ENCODE peak calls at places on chromosome 1, in nine cellular contexts. One of them, this sample, is unnamed.

GRCh38 chr1:10514490-10515235 is 39.9 kb downstream of the PEX14 start:
- DNase-seq in GM20000: no peak
- DNase-seq in left ventricle myocardium inferior: no peak
- DNase-seq in osteocyte: no peak
- DNase-seq in fibroblast of mammary gland: peak; percentile 44
- DNase-seq in AG04450: no peak
- DNase-seq in PC-9: no peak
- DNase-seq in right lobe of liver: peak; percentile 39
- DNase-seq in Calu3: no peak
- DNase-seq in this sample: no peak

GRCh38 chr1:36847761-36848160 is 186.6 kb downstream of the GRIK3 start:
- DNase-seq in GM20000: no peak
- DNase-seq in Calu3: no peak
- DNase-seq in AG04450: no peak
- DNase-seq in osteocyte: no peak
- DNase-seq in right lobe of liver: no peak
- DNase-seq in PC-9: no peak
- DNase-seq in left ventricle myocardium inferior: no peak
- DNase-seq in fibroblast of mammary gland: no peak
- DNase-seq in this sample: no peak

GRCh38 chr1:19872190-19872589 is 10.0 kb upstream of the OTUD3 start:
- DNase-seq in left ventricle myocardium inferior: no peak
- DNase-seq in right lobe of liver: peak; percentile 57
- DNase-seq in osteocyte: no peak
- DNase-seq in PC-9: peak; percentile 46
- DNase-seq in Calu3: peak; percentile 81
- DNase-seq in GM20000: no peak
- DNase-seq in AG04450: no peak
- DNase-seq in fibroblast of mammary gland: no peak
- DNase-seq in this sample: no peak

GRCh38 chr1:92051948-92052347 is 22.2 kb downstream of the EPHX4 start:
- DNase-seq in PC-9: no peak
- DNase-seq in left ventricle myocardium inferior: no peak
- DNase-seq in GM20000: no peak
- DNase-seq in osteocyte: no peak
- DNase-seq in Calu3: no peak
- DNase-seq in fibroblast of mammary gland: no peak
- DNase-seq in AG04450: no peak
- DNase-seq in right lobe of liver: no peak
- DNase-seq in this sample: no peak

GRCh38 chr1:159040206-159040605 is 30.5 kb downstream of the IFI16 start:
- DNase-seq in AG04450: peak; percentile 34
- DNase-seq in fibroblast of mammary gland: peak; percentile 39
- DNase-seq in Calu3: no peak
- DNase-seq in GM20000: no peak
- DNase-seq in left ventricle myocardium inferior: no peak
- DNase-seq in right lobe of liver: no peak
- DNase-seq in PC-9: no peak
- DNase-seq in osteocyte: no peak
- DNase-seq in this sample: no peak

GRCh38 chr1:214645712-214646111 is 42.7 kb downstream of the CENPF start:
- DNase-seq in fibroblast of mammary gland: no peak
- DNase-seq in left ventricle myocardium inferior: no peak
- DNase-seq in GM20000: no peak
- DNase-seq in Calu3: no peak
- DNase-seq in AG04450: no peak
- DNase-seq in right lobe of liver: no peak
- DNase-seq in PC-9: no peak
- DNase-seq in osteocyte: no peak
- DNase-seq in this sample: no peak

GRCh38 chr1:37473431-37474050 is 839 bp upstream of the ZC3H12A start:
- DNase-seq in AG04450: no peak
- DNase-seq in PC-9: no peak
- DNase-seq in Calu3: peak; percentile 33
- DNase-seq in right lobe of liver: no peak
- DNase-seq in fibroblast of mammary gland: no peak
- DNase-seq in left ventricle myocardium inferior: no peak
- DNase-seq in osteocyte: no peak
- DNase-seq in GM20000: no peak
- DNase-seq in this sample: no peak

GRCh38 chr1:8787218-8787617 is 30.2 kb downstream of the RERE start:
- DNase-seq in osteocyte: no peak
- DNase-seq in AG04450: no peak
- DNase-seq in fibroblast of mammary gland: no peak
- DNase-seq in left ventricle myocardium inferior: no peak
- DNase-seq in right lobe of liver: no peak
- DNase-seq in PC-9: no peak
- DNase-seq in GM20000: no peak
- DNase-seq in Calu3: no peak
- DNase-seq in this sample: no peak

GRCh38 chr1:227760377-227760776 is 25.1 kb downstream of the SNAP47 start:
- DNase-seq in osteocyte: no peak
- DNase-seq in Calu3: no peak
- DNase-seq in GM20000: no peak
- DNase-seq in right lobe of liver: no peak
- DNase-seq in AG04450: no peak
- DNase-seq in PC-9: no peak
- DNase-seq in fibroblast of mammary gland: no peak
- DNase-seq in left ventricle myocardium inferior: no peak
- DNase-seq in this sample: no peak

GRCh38 chr1:97920275-97920831 is 481 bp downstream of the DPYD start:
- DNase-seq in left ventricle myocardium inferior: no peak
- DNase-seq in fibroblast of mammary gland: peak; percentile 38
- DNase-seq in AG04450: no peak
- DNase-seq in GM20000: no peak
- DNase-seq in right lobe of liver: no peak
- DNase-seq in osteocyte: no peak
- DNase-seq in PC-9: peak; percentile 47
- DNase-seq in Calu3: no peak
- DNase-seq in this sample: no peak

GRCh38 chr1:113940365-113941244 is 11.5 kb downstream of the HIPK1 start:
- DNase-seq in right lobe of liver: peak; percentile 50
- DNase-seq in AG04450: no peak
- DNase-seq in PC-9: no peak
- DNase-seq in GM20000: peak; percentile 25
- DNase-seq in fibroblast of mammary gland: no peak
- DNase-seq in left ventricle myocardium inferior: no peak
- DNase-seq in osteocyte: no peak
- DNase-seq in Calu3: no peak
- DNase-seq in this sample: no peak

GRCh38 chr1:228030451-228031201 is 23.8 kb downstream of the WNT3A start:
- DNase-seq in AG04450: no peak
- DNase-seq in fibroblast of mammary gland: no peak
- DNase-seq in GM20000: no peak
- DNase-seq in osteocyte: no peak
- DNase-seq in Calu3: no peak
- DNase-seq in right lobe of liver: peak; percentile 37
- DNase-seq in left ventricle myocardium inferior: peak; percentile 6
- DNase-seq in PC-9: no peak
- DNase-seq in this sample: no peak

GRCh38 chr1:222276062-222276461 is 271.8 kb downstream of the HHIPL2 start:
- DNase-seq in Calu3: no peak
- DNase-seq in osteocyte: no peak
- DNase-seq in GM20000: no peak
- DNase-seq in fibroblast of mammary gland: no peak
- DNase-seq in left ventricle myocardium inferior: no peak
- DNase-seq in PC-9: no peak
- DNase-seq in right lobe of liver: no peak
- DNase-seq in AG04450: no peak
- DNase-seq in this sample: no peak

GRCh38 chr1:3058263-3059030 is 10.6 kb upstream of the PRDM16 start:
- DNase-seq in fibroblast of mammary gland: no peak
- DNase-seq in GM20000: no peak
- DNase-seq in Calu3: no peak
- DNase-seq in osteocyte: no peak
- DNase-seq in left ventricle myocardium inferior: no peak
- DNase-seq in AG04450: no peak
- DNase-seq in right lobe of liver: no peak
- DNase-seq in PC-9: no peak
- DNase-seq in this sample: no peak

GRCh38 chr1:63976006-63976405 is 202.2 kb downstream of the ROR1 start:
- DNase-seq in right lobe of liver: no peak
- DNase-seq in PC-9: no peak
- DNase-seq in fibroblast of mammary gland: no peak
- DNase-seq in left ventricle myocardium inferior: no peak
- DNase-seq in GM20000: no peak
- DNase-seq in osteocyte: no peak
- DNase-seq in AG04450: no peak
- DNase-seq in Calu3: no peak
- DNase-seq in this sample: no peak

DNA sequence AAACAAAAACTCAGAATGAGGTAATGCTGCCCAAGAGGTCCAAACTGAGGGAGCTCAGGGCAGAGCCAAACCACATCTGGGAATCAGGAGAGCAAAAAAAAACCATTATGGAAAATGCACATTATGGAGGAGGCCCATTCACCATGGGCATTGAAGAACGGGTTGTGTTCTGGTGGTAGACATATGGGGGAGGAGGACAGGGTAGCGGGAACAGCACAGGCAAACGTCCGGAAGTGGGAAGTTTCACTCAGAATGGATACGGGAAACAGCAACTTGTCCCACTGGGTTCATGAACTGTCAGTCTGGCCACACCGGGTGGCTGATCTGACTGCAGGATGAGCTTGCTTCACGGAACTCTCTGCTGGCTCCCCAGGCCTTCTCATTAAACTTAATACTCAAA is 139.7 kb downstream of the RRAGC start:
- DNase-seq in AG04450: no peak
- DNase-seq in PC-9: no peak
- DNase-seq in fibroblast of mammary gland: no peak
- DNase-seq in right lobe of liver: no peak
- DNase-seq in Calu3: no peak
- DNase-seq in left ventricle myocardium inferior: no peak
- DNase-seq in GM20000: no peak
- DNase-seq in osteocyte: no peak
- DNase-seq in this sample: no peak
- TF ChIP-seq CTCF in AG04450: no peak
- TF ChIP-seq CTCF in PC-9: no peak
- TF ChIP-seq CTCF in fibroblast of mammary gland: no peak
- TF ChIP-seq CTCF in right lobe of liver: no peak
- TF ChIP-seq CTCF in Calu3: no peak
- TF ChIP-seq CTCF in left ventricle myocardium inferior: no peak
- TF ChIP-seq CTCF in GM20000: no peak
- TF ChIP-seq CTCF in osteocyte: no peak
- TF ChIP-seq CTCF in this sample: no peak

DNA sequence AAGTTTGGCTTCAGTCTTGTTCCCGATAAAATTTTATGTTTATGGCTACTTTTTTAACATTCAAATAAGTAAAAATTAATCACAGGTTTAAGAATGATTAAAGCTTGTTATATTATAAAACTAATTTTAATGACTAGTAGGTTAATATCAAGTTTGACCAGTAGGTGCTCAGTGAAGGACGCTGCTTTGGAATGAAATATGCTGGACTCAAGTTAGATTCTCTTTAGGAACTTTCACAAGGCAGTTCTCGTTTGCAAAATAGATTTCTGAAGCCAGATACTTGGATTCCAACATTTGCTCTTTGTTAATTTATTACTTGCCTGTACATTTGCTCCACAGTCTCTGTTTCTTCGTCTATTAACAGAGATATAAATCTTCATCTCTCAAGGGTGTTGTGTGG is 432.9 kb upstream of the CHRM3 start:
- DNase-seq in Calu3: no peak
- DNase-seq in PC-9: no peak
- DNase-seq in fibroblast of mammary gland: no peak
- DNase-seq in AG04450: no peak
- DNase-seq in right lobe of liver: no peak
- DNase-seq in osteocyte: no peak
- DNase-seq in left ventricle myocardium inferior: no peak
- DNase-seq in GM20000: no peak
- DNase-seq in this sample: no peak
- TF ChIP-seq CTCF in Calu3: peak; percentile 36
- TF ChIP-seq CTCF in PC-9: peak; percentile 39
- TF ChIP-seq CTCF in fibroblast of mammary gland: peak; percentile 13
- TF ChIP-seq CTCF in AG04450: no peak
- TF ChIP-seq CTCF in right lobe of liver: peak; percentile 14
- TF ChIP-seq CTCF in osteocyte: peak; percentile 20
- TF ChIP-seq CTCF in left ventricle myocardium inferior: no peak
- TF ChIP-seq CTCF in GM20000: no peak
- TF ChIP-seq CTCF in this sample: peak; percentile 58

GRCh38 chr1:205127646-205128045 is 5.9 kb upstream of the RBBP5 start:
- DNase-seq in osteocyte: no peak
- DNase-seq in right lobe of liver: no peak
- DNase-seq in fibroblast of mammary gland: no peak
- DNase-seq in GM20000: no peak
- DNase-seq in left ventricle myocardium inferior: no peak
- DNase-seq in PC-9: no peak
- DNase-seq in AG04450: no peak
- DNase-seq in Calu3: no peak
- DNase-seq in this sample: no peak

GRCh38 chr1:205118810-205119209 is 3.0 kb downstream of the RBBP5 start:
- DNase-seq in PC-9: no peak
- DNase-seq in fibroblast of mammary gland: no peak
- DNase-seq in right lobe of liver: no peak
- DNase-seq in left ventricle myocardium inferior: no peak
- DNase-seq in GM20000: no peak
- DNase-seq in AG04450: no peak
- DNase-seq in osteocyte: no peak
- DNase-seq in Calu3: no peak
- DNase-seq in this sample: no peak

GRCh38 chr1:205121660-205122488 is at the start of gene RBBP5:
- DNase-seq in fibroblast of mammary gland: peak; percentile 98
- DNase-seq in right lobe of liver: peak; percentile 96
- DNase-seq in Calu3: peak; percentile 98
- DNase-seq in left ventricle myocardium inferior: peak; percentile 95
- DNase-seq in GM20000: peak; percentile 85
- DNase-seq in PC-9: peak; percentile 94
- DNase-seq in AG04450: peak; percentile 98
- DNase-seq in osteocyte: peak; percentile 96
- DNase-seq in this sample: peak; percentile 94

GRCh38 chr1:205124726-205125125 is 2.9 kb upstream of the RBBP5 start:
- DNase-seq in PC-9: no peak
- DNase-seq in right lobe of liver: no peak
- DNase-seq in osteocyte: no peak
- DNase-seq in AG04450: no peak
- DNase-seq in left ventricle myocardium inferior: no peak
- DNase-seq in GM20000: peak; percentile 12
- DNase-seq in Calu3: no peak
- DNase-seq in fibroblast of mammary gland: no peak
- DNase-seq in this sample: no peak

DNA sequence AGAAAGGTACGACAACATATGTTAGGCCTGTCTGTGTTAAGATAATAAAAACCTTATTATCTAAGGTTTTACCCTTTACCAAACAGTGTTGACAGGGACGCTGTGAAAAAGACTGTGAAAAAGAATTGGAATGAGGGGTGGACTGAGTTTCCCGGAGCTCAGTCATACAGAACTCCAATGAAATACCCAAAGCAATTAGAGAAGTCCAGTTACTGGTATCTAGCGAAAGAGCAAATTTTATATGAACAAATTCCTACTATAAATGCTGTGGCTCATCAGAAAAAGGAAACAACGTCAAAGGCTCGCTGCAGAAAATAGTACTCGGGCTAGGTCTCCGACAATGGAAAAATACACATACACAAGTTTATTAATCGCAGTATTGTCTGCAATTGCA is 708 bp upstream of the RBBP5 start:
- DNase-seq in GM20000: no peak
- DNase-seq in osteocyte: no peak
- DNase-seq in right lobe of liver: no peak
- DNase-seq in left ventricle myocardium inferior: no peak
- DNase-seq in Calu3: no peak
- DNase-seq in fibroblast of mammary gland: no peak
- DNase-seq in AG04450: no peak
- DNase-seq in PC-9: no peak
- DNase-seq in this sample: no peak
- TF ChIP-seq CTCF in GM20000: no peak
- TF ChIP-seq CTCF in osteocyte: no peak
- TF ChIP-seq CTCF in right lobe of liver: no peak
- TF ChIP-seq CTCF in left ventricle myocardium inferior: no peak
- TF ChIP-seq CTCF in Calu3: no peak
- TF ChIP-seq CTCF in fibroblast of mammary gland: no peak
- TF ChIP-seq CTCF in AG04450: no peak
- TF ChIP-seq CTCF in PC-9: peak; percentile 49
- TF ChIP-seq CTCF in this sample: no peak

GRCh38 chr1:198491028-198491427 is 49.5 kb downstream of the ATP6V1G3 start:
- DNase-seq in right lobe of liver: no peak
- DNase-seq in left ventricle myocardium inferior: no peak
- DNase-seq in fibroblast of mammary gland: no peak
- DNase-seq in AG04450: no peak
- DNase-seq in osteocyte: no peak
- DNase-seq in GM20000: no peak
- DNase-seq in PC-9: no peak
- DNase-seq in Calu3: no peak
- DNase-seq in this sample: no peak
- TF ChIP-seq CTCF in right lobe of liver: no peak
- TF ChIP-seq CTCF in left ventricle myocardium inferior: no peak
- TF ChIP-seq CTCF in fibroblast of mammary gland: no peak
- TF ChIP-seq CTCF in AG04450: no peak
- TF ChIP-seq CTCF in osteocyte: no peak
- TF ChIP-seq CTCF in GM20000: no peak
- TF ChIP-seq CTCF in PC-9: no peak
- TF ChIP-seq CTCF in Calu3: no peak
- TF ChIP-seq CTCF in this sample: no peak

This sample was measured in endothelial cell.